ENCODE peak calls at places on chromosome 19, in five cellular contexts. W is brain microvascular endothelial cell, V is H9, H is stomach, Z is upper lobe of left lung. Q is an unnamed sample. For H3K27me3, the result is how much of the 10 kb centered on the place peaks cover.

GRCh38 chr19:28394705-28395104 is 818.2 kb downstream of the UQCRFS1 start:
- DNase-seq in W (no peak), V (no peak), H (no peak), Z (no peak), Q (no peak)

GRCh38 chr19:44948763-44949374 is 3.0 kb downstream of the APOC2 start:
- DNase-seq in W (no peak), V (no peak), H (no peak), Z (no peak), Q (no peak)

GRCh38 chr19:23771761-23772667 is 13.3 kb upstream of the ZNF681 start:
- DNase-seq in W (no peak), V (no peak), H (no peak), Z (no peak), Q (no peak)

GRCh38 chr19:1027020-1027952 is 878 bp downstream of the CNN2 start:
- DNase-seq in W (no peak), V (no peak), H (no peak), Z (peak), Q (no peak)

GRCh38 chr19:15911599-15912237 is 13.8 kb upstream of the CYP4F2 start:
- DNase-seq in W (no peak), V (no peak), H (peak), Z (peak), Q (no peak)

GRCh38 chr19:15118789-15119494 is 11.7 kb downstream of the SYDE1 start:
- DNase-seq in W (no peak), V (no peak), H (no peak), Z (no peak), Q (no peak)

GRCh38 chr19:6061420-6062130 is 48.7 kb downstream of the RFX2 start:
- DNase-seq in W (no peak), V (no peak), H (no peak), Z (no peak), Q (no peak)

GRCh38 chr19:3324405-3324856 is 42.0 kb upstream of the NFIC start:
- DNase-seq in W (peak), V (peak), H (peak), Z (no peak), Q (no peak)

GRCh38 chr19:9445037-9445436 is 9.7 kb upstream of the ZNF266 start:
- DNase-seq in W (no peak), V (no peak), H (no peak), Z (no peak), Q (no peak)

GRCh38 chr19:35609881-35610353 is 2.6 kb upstream of the HAUS5 start:
- DNase-seq in W (no peak), V (no peak), H (no peak), Z (no peak), Q (peak)

GRCh38 chr19:28406237-28406596 is 806.7 kb downstream of the UQCRFS1 start:
- DNase-seq in W (no peak), V (no peak), H (no peak), Z (no peak), Q (no peak)

GRCh38 chr19:15297416-15298224 is 34.7 kb downstream of the BRD4 start:
- DNase-seq in W (peak), V (no peak), H (no peak), Z (no peak), Q (no peak)

GRCh38 chr19:18233224-18233825 is 7.1 kb upstream of the PDE4C start:
- DNase-seq in W (no peak), V (peak), H (peak), Z (peak), Q (no peak)

GRCh38 chr19:33482486-33482885 is 39.1 kb downstream of the PEPD start:
- DNase-seq in W (no peak), V (no peak), H (no peak), Z (no peak), Q (no peak)

GRCh38 chr19:1471514-1472107 is 7.4 kb downstream of the C19orf25 start:
- DNase-seq in W (no peak), V (no peak), H (no peak), Z (peak), Q (peak)

GRCh38 chr19:34960103-34960805 is 3.8 kb downstream of the ZNF792 start:
- DNase-seq in W (peak), V (no peak), H (no peak), Z (no peak), Q (no peak)

GRCh38 chr19:35354898-35355297 is 3.4 kb upstream of the FFAR3 start:
- DNase-seq in W (no peak), V (no peak), H (no peak), Z (no peak), Q (no peak)

GRCh38 chr19:56837892-56838679 is 2.4 kb downstream of the PEG3 start:
- DNase-seq in W (peak), V (no peak), H (no peak), Z (peak), Q (no peak)

GRCh38 chr19:401836-402535 is 7.0 kb downstream of the C2CD4C start:
- DNase-seq in W (no peak), V (peak), H (no peak), Z (peak), Q (no peak)

GRCh38 chr19:33235996-33236350 is 10.3 kb upstream of the SLC7A10 start:
- DNase-seq in W (no peak), V (no peak), H (no peak), Z (no peak), Q (no peak)

GRCh38 chr19:18399008-18399407 is 1.6 kb upstream of the LRRC25 start:
- DNase-seq in W (no peak), V (no peak), H (peak), Z (no peak), Q (no peak)

GRCh38 chr19:16098821-16099220 is 12.9 kb upstream of the RAB8A start:
- DNase-seq in W (no peak), V (no peak), H (no peak), Z (no peak), Q (no peak)

GRCh38 chr19:38658462-38659306 is 11.2 kb downstream of the ACTN4 start:
- DNase-seq in W (peak), V (no peak), H (peak), Z (no peak), Q (no peak)

GRCh38 chr19:14361824-14362223 is 19.4 kb upstream of the ADGRE5 start:
- DNase-seq in W (no peak), V (peak), H (no peak), Z (no peak), Q (peak)

GRCh38 chr19:21474671-21475181 is 30.7 kb upstream of the ZNF429 start:
- DNase-seq in W (peak), V (peak), H (peak), Z (peak), Q (peak)

GRCh38 chr19:23764781-23765180 is 6.1 kb upstream of the ZNF681 start:
- DNase-seq in W (no peak), V (no peak), H (no peak), Z (no peak), Q (no peak)

GRCh38 chr19:47310819-47311218 is 1.2 kb downstream of the C5AR1 start:
- DNase-seq in W (no peak), V (no peak), H (peak), Z (no peak), Q (no peak)

GRCh38 chr19:33383722-33384292 is 10.3 kb downstream of the CEBPG start:
- DNase-seq in W (no peak), V (no peak), H (no peak), Z (peak), Q (no peak)

GRCh38 chr19:4596033-4596904 is 36.8 kb upstream of the SEMA6B start:
- DNase-seq in W (no peak), V (peak), H (no peak), Z (no peak), Q (no peak)

GRCh38 chr19:13865578-13866462 is 11.1 kb upstream of the NANOS3 start:
- DNase-seq in W (no peak), V (no peak), H (no peak), Z (peak), Q (no peak)

GRCh38 chr19:47445527-47445926 is 26.2 kb downstream of the SLC8A2 start:
- DNase-seq in W (no peak), V (no peak), H (no peak), Z (no peak), Q (no peak)

GRCh38 chr19:2221250-2221831 is 14.8 kb downstream of the PLEKHJ1 start:
- DNase-seq in W (peak), V (no peak), H (no peak), Z (peak), Q (no peak)

GRCh38 chr19:18675779-18676178 is 7.7 kb upstream of the CRTC1 start:
- DNase-seq in W (no peak), V (peak), H (no peak), Z (no peak), Q (no peak)

GRCh38 chr19:32201661-32202060 is 143.7 kb upstream of the ZNF507 start:
- DNase-seq in W (peak), V (no peak), H (no peak), Z (no peak), Q (no peak)

GRCh38 chr19:14090509-14091085 is at the start of gene SAMD1:
- DNase-seq in W (peak), V (peak), H (peak), Z (peak), Q (peak)

GRCh38 chr19:10920288-10920655 is 8.2 kb downstream of the YIPF2 start:
- DNase-seq in W (no peak), V (no peak), H (no peak), Z (peak), Q (no peak)

GRCh38 chr19:46866407-46867132 is 5.8 kb downstream of the ARHGAP35 start:
- DNase-seq in W (no peak), V (no peak), H (no peak), Z (no peak), Q (no peak)

GRCh38 chr19:17385878-17386611 is 8.0 kb downstream of the CCDC194 start:
- DNase-seq in W (peak), V (peak), H (peak), Z (peak), Q (peak)

GRCh38 chr19:19372656-19373416 is 32.6 kb upstream of the GATAD2A start:
- DNase-seq in W (peak), V (peak), H (peak), Z (no peak), Q (peak)

GRCh38 chr19:34662919-34663318 is 14.0 kb downstream of the SCGB2B2 start:
- DNase-seq in W (no peak), V (peak), H (no peak), Z (no peak), Q (no peak)

GRCh38 chr19:40592170-40592569 is 9.0 kb upstream of the LTBP4 start:
- DNase-seq in W (peak), V (peak), H (no peak), Z (no peak), Q (no peak)

GRCh38 chr19:40597329-40597838 is 3.8 kb upstream of the LTBP4 start:
- DNase-seq in W (no peak), V (no peak), H (no peak), Z (no peak), Q (no peak)

GRCh38 chr19:40596608-40597328 is 4.4 kb upstream of the LTBP4 start:
- DNase-seq in W (no peak), V (peak), H (peak), Z (peak), Q (no peak)

GRCh38 chr19:40594251-40594650 is 6.9 kb upstream of the LTBP4 start:
- DNase-seq in W (no peak), V (no peak), H (no peak), Z (no peak), Q (no peak)

GRCh38 chr19:40594657-40595077 is 6.5 kb upstream of the LTBP4 start:
- DNase-seq in W (peak), V (no peak), H (no peak), Z (no peak), Q (no peak)
- TF ChIP-seq CTCF in W (peak), V (no peak), H (no peak), Z (no peak), Q (no peak)

DNA sequence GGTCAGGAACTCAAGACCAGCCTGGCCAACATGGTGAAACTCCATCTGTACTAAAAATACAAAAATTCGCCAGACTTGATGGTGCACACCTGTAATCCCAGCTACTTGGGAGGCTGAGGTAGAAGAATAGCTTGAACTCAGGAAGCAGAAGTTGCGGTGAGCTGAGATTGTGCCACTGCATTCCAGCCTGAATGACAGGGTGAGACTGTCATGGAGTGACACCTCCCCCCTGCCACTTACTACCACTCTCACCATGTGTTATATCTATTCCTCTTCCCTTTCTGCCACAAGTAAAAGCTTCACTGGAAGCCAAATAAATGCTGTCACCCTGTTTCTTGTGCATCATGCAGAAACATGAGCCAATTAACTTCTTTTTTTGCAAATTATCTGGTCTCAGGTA is 10.6 kb upstream of the CEACAM4 start:
- DNase-seq in W (no peak), V (peak), H (no peak), Z (no peak), Q (no peak)
- H3K27me3 ChIP-seq in W (under half), V (under half), H (under half), Z (under half), Q (under half)

GRCh38 chr19:41746593-41747227 is 8.6 kb upstream of the CEACAM6 start:
- DNase-seq in W (peak), V (peak), H (peak), Z (no peak), Q (no peak)
- TF ChIP-seq CTCF in W (peak), V (no peak), H (no peak), Z (peak), Q (peak)

GRCh38 chr19:50668416-50669318 is 19.4 kb downstream of the C19orf81 start:
- DNase-seq in W (no peak), V (no peak), H (no peak), Z (no peak), Q (no peak)

GRCh38 chr19:50670102-50670380 is 20.8 kb downstream of the C19orf81 start:
- DNase-seq in W (no peak), V (no peak), H (no peak), Z (no peak), Q (no peak)

GRCh38 chr19:50667759-50668231 is 18.6 kb downstream of the C19orf81 start:
- DNase-seq in W (no peak), V (no peak), H (no peak), Z (peak), Q (no peak)

GRCh38 chr19:50667177-50667758 is 18.0 kb downstream of the C19orf81 start:
- DNase-seq in W (no peak), V (no peak), H (no peak), Z (peak), Q (no peak)

DNA sequence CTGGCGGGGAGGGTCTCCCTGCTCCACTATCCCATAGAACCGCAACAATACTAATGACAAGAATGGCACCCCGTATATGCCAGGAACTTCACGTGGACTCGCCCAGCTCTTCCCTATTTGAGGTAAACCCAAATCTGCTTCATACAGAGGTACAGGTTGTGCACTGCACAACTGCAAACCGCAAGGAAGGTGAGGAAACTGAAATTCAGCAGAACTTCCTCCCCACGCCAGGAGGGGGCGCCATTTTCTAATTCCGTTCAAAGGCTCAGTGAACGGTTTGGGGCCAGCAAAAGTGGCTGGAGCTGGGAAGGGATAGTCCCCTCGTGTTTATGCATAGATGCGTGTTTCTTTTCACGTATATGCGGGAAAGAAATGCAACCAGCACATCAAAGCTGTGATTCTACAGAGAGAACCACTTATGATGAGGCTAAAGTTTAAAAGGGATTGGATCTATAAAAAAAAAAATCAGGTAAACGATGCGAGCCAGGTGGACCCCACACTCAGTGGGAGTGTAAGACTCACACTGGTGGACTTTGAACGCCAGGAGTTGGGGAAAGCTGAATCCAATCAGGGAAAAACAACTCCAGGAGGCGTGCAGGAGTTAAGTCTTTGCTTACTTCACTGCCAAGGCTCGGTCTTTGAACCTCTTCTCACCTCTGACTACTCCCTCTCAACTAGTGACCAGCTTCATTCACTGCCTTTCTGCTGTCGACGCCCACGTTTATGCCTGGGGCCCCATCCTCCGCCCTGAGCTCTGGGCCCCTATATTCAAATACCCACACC is 20.3 kb downstream of the C19orf81 start:
- DNase-seq in W (no peak), V (no peak), H (peak), Z (no peak), Q (no peak)
- H3K27me3 ChIP-seq in W (under half), V (under half), H (half or more), Z (under half), Q (under half)

GRCh38 chr19:7382694-7383093 is 34.0 kb downstream of the ARHGEF18 start:
- DNase-seq in W (no peak), V (peak), H (no peak), Z (no peak), Q (no peak)

GRCh38 chr19:7386769-7387168 is 38.0 kb downstream of the ARHGEF18 start:
- DNase-seq in W (no peak), V (no peak), H (no peak), Z (no peak), Q (no peak)

GRCh38 chr19:7383284-7383683 is 34.5 kb downstream of the ARHGEF18 start:
- DNase-seq in W (no peak), V (no peak), H (no peak), Z (no peak), Q (no peak)

GRCh38 chr19:7385062-7385461 is 36.3 kb downstream of the ARHGEF18 start:
- DNase-seq in W (no peak), V (no peak), H (no peak), Z (no peak), Q (no peak)

DNA sequence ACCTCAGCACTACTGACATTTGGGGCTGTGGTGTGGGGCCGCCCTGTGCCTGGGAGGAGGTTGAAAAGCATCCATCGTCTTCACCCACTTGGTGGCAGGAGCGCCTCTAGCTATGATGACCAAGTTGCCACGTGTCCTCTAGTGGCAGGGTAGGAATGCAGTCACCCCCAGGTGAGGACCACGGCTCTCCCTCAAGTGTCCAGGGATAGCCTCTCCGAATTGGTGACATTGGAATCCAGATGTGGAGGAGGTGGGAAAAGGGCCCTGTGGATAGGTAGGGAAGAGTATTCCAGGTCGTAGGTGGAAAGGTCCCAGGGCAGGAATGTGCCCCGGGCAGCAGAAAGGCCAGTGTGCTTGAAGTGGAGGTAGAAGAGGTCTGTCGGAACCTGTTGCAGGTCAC is 37.6 kb downstream of the ARHGEF18 start:
- DNase-seq in W (no peak), V (peak), H (no peak), Z (no peak), Q (no peak)
- TF ChIP-seq CTCF in W (no peak), V (peak), H (no peak), Z (peak), Q (peak)

GRCh38 chr19:54416695-54417491 is 1.6 kb downstream of the TTYH1 start:
- DNase-seq in W (no peak), V (no peak), H (no peak), Z (peak), Q (no peak)
- H3K27me3 ChIP-seq in W (under half), V (under half), H (half or more), Z (under half), Q (under half)

DNA sequence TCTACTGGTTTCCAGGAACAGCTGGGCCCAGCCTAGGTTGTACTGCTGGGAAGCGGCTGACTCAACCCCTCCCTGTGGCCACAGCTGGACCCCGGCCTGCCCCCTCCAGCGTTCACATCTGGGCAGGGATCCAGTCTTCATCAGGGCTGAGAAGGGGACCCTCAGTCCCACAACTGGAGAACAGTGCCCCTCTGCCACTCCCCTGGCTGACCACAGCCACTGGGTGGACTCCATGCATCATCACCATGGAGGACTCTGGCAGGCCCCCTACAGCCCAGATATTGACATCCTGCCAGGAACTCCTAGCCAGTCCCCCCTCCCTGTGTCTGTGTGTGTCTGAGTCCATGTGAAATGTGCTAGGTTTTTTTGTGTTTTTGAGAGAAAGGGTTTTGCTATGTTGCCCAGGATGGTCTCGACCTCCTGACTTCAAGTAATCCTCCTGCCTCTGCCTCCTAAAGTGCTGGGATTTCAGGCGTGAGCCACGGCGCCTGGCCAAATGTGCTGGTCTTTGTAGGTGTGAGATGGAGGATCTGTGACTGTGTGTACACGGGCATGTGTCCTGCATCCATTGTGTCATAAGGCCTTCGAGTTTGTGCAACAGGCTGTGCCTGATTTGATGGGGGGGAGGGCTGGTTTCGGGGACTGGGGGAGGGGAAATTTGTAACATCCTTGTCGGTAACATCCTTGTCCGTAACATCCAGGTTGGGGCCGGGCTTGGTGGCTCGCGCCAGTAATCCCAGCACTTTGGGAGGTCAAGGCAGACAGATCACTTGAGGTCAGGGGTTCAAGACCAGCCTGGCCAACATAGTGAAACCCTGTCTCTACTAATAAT is 4.0 kb upstream of the HOOK2 start:
- DNase-seq in W (peak), V (no peak), H (no peak), Z (peak), Q (peak)
- TF ChIP-seq CTCF in W (peak), V (peak), H (no peak), Z (no peak), Q (peak)